ENCODE peak calls at places on chromosomes 1 and 21, in five cellular contexts. M is NCI-H2107, L is RPMI8226, J is iPS DF 19.7, Z is T follicular helper cell. S is an unnamed sample.
A peak's percentile ranks its signal among the peaks of the same experiment; 100 is the strongest.

GRCh38 chr1:173590557-173590956 is 12.3 kb downstream of the SLC9C2 start:
- DNase-seq in M (no peak), L (no peak), J (no peak), Z (no peak), S (no peak)

GRCh38 chr1:220007438-220007837 is 38.9 kb downstream of the EPRS1 start:
- DNase-seq in M (no peak), L (no peak), J (no peak), Z (no peak), S (no peak)

GRCh38 chr1:58802640-58803476 is 19.0 kb upstream of the JUN start:
- DNase-seq in M (no peak), L (no peak), J (no peak), Z (no peak), S (no peak)

GRCh38 chr1:78843111-78843908 is 163.2 kb downstream of the ADGRL4 start:
- DNase-seq in M (no peak), L (no peak), J (no peak), Z (no peak), S (no peak)

GRCh38 chr21:41779659-41780058 is 12.8 kb upstream of the RIPK4 start:
- DNase-seq in M (no peak), L (no peak), J (no peak), Z (no peak), S (no peak)

GRCh38 chr1:206608108-206608698 is 4.1 kb downstream of the EIF2D start:
- DNase-seq in M (no peak), L (peak; percentile 60), J (no peak), Z (peak; percentile 49), S (peak; percentile 48)

GRCh38 chr1:242184955-242185354 is 186.1 kb upstream of the MAP1LC3C start:
- DNase-seq in M (no peak), L (no peak), J (no peak), Z (no peak), S (no peak)

GRCh38 chr1:47694011-47694890 is 256.4 kb downstream of the FOXD2 start:
- DNase-seq in M (no peak), L (no peak), J (no peak), Z (no peak), S (no peak)

GRCh38 chr1:147073062-147073432 is 99.2 kb downstream of the PRKAB2 start:
- DNase-seq in M (no peak), L (no peak), J (no peak), Z (no peak), S (no peak)

GRCh38 chr1:99441234-99442095 is 177.2 kb downstream of the PLPPR4 start:
- DNase-seq in M (no peak), L (no peak), J (no peak), Z (no peak), S (no peak)

GRCh38 chr1:18282851-18283600 is 175.4 kb downstream of the IGSF21 start:
- DNase-seq in M (no peak), L (peak; percentile 46), J (no peak), Z (no peak), S (no peak)

GRCh38 chr21:30426732-30427131 is 1.0 kb upstream of the KRTAP13-3 start:
- DNase-seq in M (no peak), L (no peak), J (no peak), Z (no peak), S (no peak)

GRCh38 chr1:152185544-152186391 is 26.7 kb upstream of the RPTN start:
- DNase-seq in M (no peak), L (peak; percentile 66), J (peak; percentile 52), Z (no peak), S (no peak)

GRCh38 chr1:218572046-218572445 is 226.9 kb downstream of the TGFB2 start:
- DNase-seq in M (no peak), L (no peak), J (no peak), Z (no peak), S (no peak)

GRCh38 chr1:87513971-87514660 is 185.4 kb downstream of the LMO4 start:
- DNase-seq in M (no peak), L (no peak), J (no peak), Z (no peak), S (no peak)

GRCh38 chr1:113534130-113534817 is 144.0 kb downstream of the MAGI3 start:
- DNase-seq in M (no peak), L (no peak), J (no peak), Z (no peak), S (no peak)

GRCh38 chr21:31573217-31573616 is 86.3 kb upstream of the SOD1 start:
- DNase-seq in M (no peak), L (no peak), J (no peak), Z (no peak), S (no peak)

GRCh38 chr1:19505694-19506457 is 20.5 kb upstream of the CAPZB start:
- DNase-seq in M (no peak), L (peak; percentile 89), J (no peak), Z (no peak), S (no peak)

GRCh38 chr1:65319141-65319540 is 9.8 kb downstream of the DNAJC6 start:
- DNase-seq in M (no peak), L (no peak), J (no peak), Z (no peak), S (no peak)

GRCh38 chr1:230713915-230714764 is at the start of gene AGT:
- DNase-seq in M (no peak), L (no peak), J (no peak), Z (no peak), S (no peak)

GRCh38 chr1:89898695-89899470 is 78.1 kb downstream of the LRRC8D start:
- DNase-seq in M (no peak), L (no peak), J (no peak), Z (no peak), S (no peak)

GRCh38 chr1:115765091-115765490 is 3.4 kb downstream of the CASQ2 start:
- DNase-seq in M (no peak), L (no peak), J (no peak), Z (no peak), S (no peak)

GRCh38 chr21:29647353-29647781 is 292.4 kb downstream of the GRIK1 start:
- DNase-seq in M (no peak), L (no peak), J (no peak), Z (no peak), S (no peak)

GRCh38 chr1:199029401-199029800 is 390.6 kb downstream of the PTPRC start:
- DNase-seq in M (no peak), L (no peak), J (no peak), Z (no peak), S (no peak)

GRCh38 chr1:9590945-9591668 is 2.4 kb downstream of the TMEM201 start:
- DNase-seq in M (no peak), L (no peak), J (no peak), Z (no peak), S (no peak)

GRCh38 chr1:89884718-89885596 is 64.1 kb downstream of the LRRC8D start:
- DNase-seq in M (no peak), L (no peak), J (no peak), Z (no peak), S (no peak)

GRCh38 chr1:68175621-68176398 is 56.5 kb downstream of the WLS start:
- DNase-seq in M (peak; percentile 24), L (peak; percentile 5), J (no peak), Z (no peak), S (no peak)

GRCh38 chr1:158638905-158639304 is 33.8 kb downstream of the OR10Z1 start:
- DNase-seq in M (no peak), L (no peak), J (no peak), Z (no peak), S (no peak)

GRCh38 chr1:158286487-158286886 is 3.2 kb upstream of the CD1C start:
- DNase-seq in M (no peak), L (no peak), J (no peak), Z (no peak), S (no peak)

GRCh38 chr1:45395582-45395981 is 55.3 kb upstream of the MUTYH start:
- DNase-seq in M (no peak), L (no peak), J (no peak), Z (no peak), S (no peak)

GRCh38 chr21:36706482-36706852 is 7.6 kb downstream of the SIM2 start:
- DNase-seq in M (no peak), L (no peak), J (no peak), Z (no peak), S (no peak)

GRCh38 chr1:113940365-113941244 is 11.5 kb downstream of the HIPK1 start:
- DNase-seq in M (no peak), L (no peak), J (no peak), Z (no peak), S (peak; percentile 11)

GRCh38 chr1:170307426-170307825 is 161.7 kb downstream of the NTMT2 start:
- DNase-seq in M (no peak), L (no peak), J (no peak), Z (no peak), S (no peak)

S was measured in T-cell.